ENCODE peak calls at places on chromosomes 6 and 20, in four cellular contexts. Q is T-helper 1 cell; Z is activated CD4-positive, alpha-beta T cell treated with anti-CD3 and anti-CD28 coated beads, Interleukin-2, amount 50 U/mL, for 24 hours; H is astrocyte of the hippocampus. O is an unnamed sample.

GRCh38 chr6:139581485-139581865 is 207.0 kb upstream of the CITED2 start:
- DNase-seq in Q (no peak), H (no peak), Z (no peak), O (no peak)

GRCh38 chr6:85594197-85594930 is 706 bp upstream of the SNX14 start:
- DNase-seq in Z (peak), H (no peak), Q (peak), O (no peak)

GRCh38 chr20:396252-396618 is 11.9 kb upstream of the RBCK1 start:
- DNase-seq in H (no peak), Q (no peak), Z (no peak), O (no peak)

GRCh38 chr6:24719125-24719931 is at the start of gene C6orf62:
- DNase-seq in Z (peak), Q (peak), H (peak), O (no peak)

GRCh38 chr6:52574709-52575489 is 2.0 kb downstream of the TRAM2 start:
- DNase-seq in H (peak), Q (peak), Z (peak), O (peak)

GRCh38 chr20:37529214-37529967 is 1.7 kb upstream of the BLCAP start:
- DNase-seq in Q (no peak), H (no peak), Z (no peak), O (no peak)

GRCh38 chr20:44739952-44740351 is 5.7 kb upstream of the KCNK15 start:
- DNase-seq in Z (no peak), H (no peak), Q (no peak), O (no peak)

GRCh38 chr6:128069180-128069579 is 168.3 kb upstream of the THEMIS start:
- DNase-seq in Q (no peak), H (peak), Z (no peak), O (no peak)

GRCh38 chr6:86858970-86859369 is 78.4 kb upstream of the HTR1E start:
- DNase-seq in Q (no peak), Z (no peak), H (no peak), O (no peak)

GRCh38 chr6:87789198-87789899 is 87.3 kb upstream of the AKIRIN2 start:
- DNase-seq in Q (no peak), H (peak), Z (no peak), O (no peak)

GRCh38 chr6:156919819-156920379 is 142.7 kb downstream of the ARID1B start:
- DNase-seq in H (no peak), Q (no peak), Z (no peak), O (no peak)

GRCh38 chr6:41605649-41606048 is 32.6 kb upstream of the MDFI start:
- DNase-seq in Q (no peak), Z (no peak), H (no peak), O (no peak)

GRCh38 chr20:8094415-8094818 is 37.6 kb upstream of the PLCB1 start:
- DNase-seq in Z (no peak), Q (no peak), H (peak), O (no peak)

GRCh38 chr20:36017034-36017951 is 48.9 kb downstream of the CNBD2 start:
- DNase-seq in Q (no peak), H (peak), Z (no peak), O (no peak)

GRCh38 chr6:93927731-93928130 is 508.4 kb upstream of the EPHA7 start:
- DNase-seq in Z (no peak), H (no peak), Q (no peak), O (no peak)

GRCh38 chr6:56637640-56638039 is 5.0 kb downstream of the DST start:
- DNase-seq in H (peak), Q (no peak), Z (no peak), O (no peak)

GRCh38 chr6:33989016-33989854 is 156.7 kb downstream of the GRM4 start:
- DNase-seq in Q (no peak), H (no peak), Z (no peak), O (no peak)

GRCh38 chr6:158008894-158009891 is 27.5 kb downstream of the SYNJ2 start:
- DNase-seq in Z (no peak), H (peak), Q (no peak), O (no peak)

GRCh38 chr6:133843098-133843497 is 45.8 kb upstream of the TCF21 start:
- DNase-seq in Q (no peak), Z (no peak), H (no peak), O (no peak)

GRCh38 chr6:100453701-100454521 is 10.8 kb downstream of the SIM1 start:
- DNase-seq in H (peak), Q (no peak), Z (no peak), O (no peak)

GRCh38 chr20:45343445-45343866 is 4.8 kb downstream of the SDC4 start:
- DNase-seq in Z (no peak), Q (no peak), H (no peak), O (no peak)

GRCh38 chr6:99031957-99032356 is 84.2 kb upstream of the FBXL4 start:
- DNase-seq in Z (no peak), Q (no peak), H (no peak), O (no peak)

GRCh38 chr6:74871757-74872156 is 334.1 kb downstream of the COL12A1 start:
- DNase-seq in Q (no peak), H (peak), Z (no peak), O (no peak)

GRCh38 chr20:16942702-16943101 is 194.5 kb downstream of the OTOR start:
- DNase-seq in Z (no peak), Q (no peak), H (no peak), O (no peak)

GRCh38 chr6:12051861-12052368 is 39.8 kb downstream of the HIVEP1 start:
- DNase-seq in H (peak), Z (peak), Q (peak), O (no peak)

GRCh38 chr6:74749211-74750142 is 456.4 kb downstream of the COL12A1 start:
- DNase-seq in H (peak), Z (no peak), Q (no peak), O (no peak)

GRCh38 chr6:119351005-119351394 is 1.4 kb upstream of the MAN1A1 start:
- DNase-seq in Z (no peak), H (peak), Q (no peak), O (no peak)

GRCh38 chr20:36167826-36168634 is 13.5 kb downstream of the EPB41L1 start:
- DNase-seq in Q (no peak), Z (no peak), H (no peak), O (no peak)

GRCh38 chr6:11143394-11144371 is 32.2 kb upstream of the ERVFRD-1 start:
- DNase-seq in Z (no peak), Q (no peak), H (peak), O (no peak)

GRCh38 chr6:160386869-160387518 is 38.8 kb downstream of the SLC22A3 start:
- DNase-seq in Z (no peak), Q (no peak), H (peak), O (no peak)

GRCh38 chr20:8260837-8261241 is 128.8 kb downstream of the PLCB1 start:
- DNase-seq in Z (no peak), H (no peak), Q (no peak), O (no peak)

GRCh38 chr6:86937219-86938079 is at the start of gene HTR1E:
- DNase-seq in Z (no peak), H (peak), Q (no peak), O (no peak)

O was measured in stimulated activated CD8-positive, alpha-beta memory T cell treated with anti-CD3 and anti-CD28 coated beads, Interleukin-7, amount 100 ng/mL, for 24 hours.